ENCODE peak calls at places on chromosomes 6 and 20, in seven cellular contexts. R is iris pigment epithelial cell, G is skeletal muscle cell, T is T-helper 2 cell, V is WTC11, Q is GM23338, S is GM10248. P is an unnamed sample.

GRCh38 chr6:56555438-56555872 is 87.2 kb downstream of the DST start:
- DNase-seq in V (no peak), Q (no peak), T (no peak), S (no peak), G (peak; percentile 58), R (peak; percentile 72), P (no peak)

GRCh38 chr6:29992792-29993191 is 50.5 kb downstream of the HLA-A start:
- DNase-seq in R (peak; percentile 39), T (no peak), Q (no peak), V (no peak), G (no peak), S (no peak), P (no peak)

GRCh38 chr6:158160932-158161539 is 7.0 kb downstream of the SERAC1 start:
- DNase-seq in T (no peak), Q (no peak), R (peak; percentile 71), V (no peak), G (no peak), S (no peak), P (no peak)

GRCh38 chr6:76466286-76466685 is 393.8 kb upstream of the IMPG1 start:
- DNase-seq in S (no peak), T (no peak), Q (no peak), V (no peak), R (no peak), G (no peak), P (no peak)

GRCh38 chr6:70763754-70764153 is 96.1 kb downstream of the SMAP1 start:
- DNase-seq in T (no peak), S (no peak), V (no peak), Q (no peak), R (peak; percentile 15), G (no peak), P (no peak)

GRCh38 chr6:14630136-14630535 is 512.6 kb downstream of the CD83 start:
- DNase-seq in R (no peak), S (no peak), V (no peak), Q (no peak), G (no peak), T (no peak), P (no peak)

GRCh38 chr6:144797881-144798589 is 512.9 kb downstream of the UTRN start:
- DNase-seq in S (no peak), G (no peak), T (no peak), V (no peak), R (peak; percentile 81), Q (no peak), P (no peak)

GRCh38 chr6:93424303-93425064 is 5.1 kb upstream of the EPHA7 start:
- DNase-seq in G (no peak), T (no peak), V (no peak), S (no peak), R (peak; percentile 24), Q (peak; percentile 68), P (no peak)

GRCh38 chr6:135162678-135163439 is 18.2 kb upstream of the MYB start:
- DNase-seq in R (peak; percentile 27), Q (peak; percentile 86), G (no peak), V (peak; percentile 89), T (peak; percentile 7), S (no peak), P (peak; percentile 30)

GRCh38 chr6:140061422-140062041 is 687.1 kb upstream of the CITED2 start:
- DNase-seq in Q (no peak), T (no peak), S (no peak), V (no peak), R (no peak), G (no peak), P (no peak)

GRCh38 chr6:48474136-48474535 is 363.1 kb upstream of the PTCHD4 start:
- DNase-seq in Q (no peak), T (no peak), R (no peak), S (no peak), G (no peak), V (no peak), P (no peak)

GRCh38 chr20:13494019-13494418 is 144.7 kb downstream of the TASP1 start:
- DNase-seq in Q (no peak), S (no peak), V (no peak), T (no peak), R (peak; percentile 58), G (no peak), P (no peak)

GRCh38 chr6:36912583-36912982 is 26.8 kb downstream of the C6orf89 start:
- DNase-seq in G (peak; percentile 59), V (no peak), Q (no peak), R (peak; percentile 95), T (peak; percentile 68), S (peak; percentile 64), P (no peak)

GRCh38 chr20:37390503-37390890 is 44.6 kb downstream of the SRC start:
- DNase-seq in R (no peak), Q (no peak), S (no peak), T (no peak), G (no peak), V (no peak), P (no peak)

GRCh38 chr6:81105998-81106397 is 646.5 kb downstream of the TENT5A start:
- DNase-seq in G (no peak), V (no peak), S (no peak), T (no peak), Q (no peak), R (no peak), P (no peak)

GRCh38 chr20:36604952-36605308 is 649 bp upstream of the RAB5IF start:
- DNase-seq in V (no peak), R (no peak), T (no peak), S (peak; percentile 63), G (no peak), Q (peak; percentile 41), P (peak; percentile 17)

GRCh38 chr6:112906737-112907136 is 559.6 kb downstream of the RFPL4B start:
- DNase-seq in G (peak; percentile 91), V (no peak), T (no peak), R (peak; percentile 79), S (no peak), Q (no peak), P (no peak)

GRCh38 chr20:32992015-32992641 is 12.1 kb downstream of the SUN5 start:
- DNase-seq in T (no peak), V (no peak), G (no peak), S (no peak), R (no peak), Q (no peak), P (no peak)

GRCh38 chr20:3677733-3678132 is 4.1 kb downstream of the ADAM33 start:
- DNase-seq in Q (no peak), R (peak; percentile 22), V (no peak), T (no peak), S (no peak), G (no peak), P (no peak)

GRCh38 chr6:12277401-12277800 is 12.8 kb upstream of the EDN1 start:
- DNase-seq in Q (no peak), R (no peak), T (no peak), G (no peak), S (no peak), V (no peak), P (no peak)

GRCh38 chr6:55882731-55883595 is 7.6 kb upstream of the BMP5 start:
- DNase-seq in V (no peak), R (peak; percentile 94), Q (no peak), G (peak; percentile 68), T (no peak), S (no peak), P (peak; percentile 83)

GRCh38 chr6:79188885-79189505 is 45.5 kb downstream of the HMGN3 start:
- DNase-seq in R (no peak), G (no peak), T (no peak), Q (peak; percentile 29), V (no peak), S (no peak), P (no peak)

GRCh38 chr6:113818528-113818927 is 38.6 kb upstream of the MARCKS start:
- DNase-seq in V (no peak), S (no peak), G (no peak), T (no peak), Q (no peak), R (peak; percentile 46), P (no peak)

GRCh38 chr6:2042951-2043648 is 202.3 kb downstream of the GMDS start:
- DNase-seq in R (no peak), G (no peak), S (no peak), Q (no peak), V (no peak), T (no peak), P (no peak)

GRCh38 chr20:46406986-46407670 is 713 bp upstream of the ELMO2 start:
- DNase-seq in S (peak; percentile 44), R (no peak), V (peak; percentile 22), T (no peak), Q (peak; percentile 28), G (peak; percentile 26), P (no peak)

GRCh38 chr6:117463762-117464665 is 18.5 kb upstream of the DCBLD1 start:
- DNase-seq in G (no peak), T (no peak), V (no peak), R (peak; percentile 79), S (no peak), Q (no peak), P (no peak)

GRCh38 chr6:107667790-107668189 is 156.3 kb downstream of the SCML4 start:
- DNase-seq in G (no peak), V (no peak), S (no peak), T (no peak), Q (no peak), R (no peak), P (no peak)

GRCh38 chr20:58547527-58548475 is 32.6 kb upstream of the APCDD1L start:
- DNase-seq in R (no peak), V (no peak), G (no peak), Q (no peak), S (no peak), T (no peak), P (no peak)

GRCh38 chr6:149166324-149166723 is 151.2 kb upstream of the TAB2 start:
- DNase-seq in Q (no peak), R (no peak), V (no peak), T (no peak), G (no peak), S (no peak), P (no peak)

GRCh38 chr6:167097770-167098169 is 25.1 kb upstream of the CCR6 start:
- DNase-seq in R (no peak), S (no peak), Q (no peak), T (no peak), G (no peak), V (no peak), P (no peak)

GRCh38 chr6:22873531-22874136 is 304.3 kb downstream of the HDGFL1 start:
- DNase-seq in V (no peak), R (peak; percentile 89), S (no peak), T (no peak), G (peak; percentile 66), Q (no peak), P (no peak)

GRCh38 chr6:170175644-170176620 is 114.9 kb downstream of the DLL1 start:
- DNase-seq in Q (no peak), T (no peak), G (no peak), V (no peak), R (no peak), S (no peak), P (no peak)

GRCh38 chr6:14286144-14286543 is 168.6 kb downstream of the CD83 start:
- DNase-seq in V (no peak), G (peak; percentile 78), S (no peak), Q (peak; percentile 27), R (peak; percentile 87), T (no peak), P (no peak)

P was measured in NCI-H460.